ENCODE peak calls at places on chromosomes 12 and 14, in six cellular contexts. U, I, P, G, Z and F are unnamed samples.

GRCh38 chr12:53999596-54000104 is 311 bp upstream of the HOXC9 start:
- DNase-seq in I (no peak), Z (peak; percentile 88), P (peak; percentile 83), U (no peak), G (no peak), F (peak; percentile 78)

GRCh38 chr12:2490746-2491145 is 304.0 kb upstream of the FKBP4 start:
- DNase-seq in G (no peak), I (no peak), U (no peak), Z (no peak), P (no peak), F (no peak)

GRCh38 chr12:11863988-11864387 is 206.8 kb upstream of the BCL2L14 start:
- DNase-seq in G (no peak), U (no peak), P (no peak), I (no peak), Z (no peak), F (no peak)

GRCh38 chr12:8662592-8662991 is at the start of gene MFAP5:
- DNase-seq in Z (no peak), G (no peak), I (no peak), U (no peak), P (peak; percentile 18), F (peak; percentile 38)

GRCh38 chr12:132147423-132148367 is 3.4 kb downstream of the NOC4L start:
- DNase-seq in Z (no peak), I (no peak), G (no peak), U (no peak), P (no peak), F (no peak)

GRCh38 chr12:77213316-77213715 is 147.9 kb upstream of the E2F7 start:
- DNase-seq in Z (no peak), P (no peak), U (no peak), G (no peak), I (no peak), F (no peak)

GRCh38 chr12:92107621-92108131 is 38.0 kb downstream of the BTG1 start:
- DNase-seq in Z (peak; percentile 21), P (no peak), I (no peak), G (no peak), U (no peak), F (no peak)

GRCh38 chr12:44847888-44848770 is 28.0 kb downstream of the NELL2 start:
- DNase-seq in U (peak; percentile 27), P (no peak), Z (no peak), G (peak; percentile 83), I (peak; percentile 86), F (no peak)

GRCh38 chr12:60174914-60175313 is 579.1 kb downstream of the SLC16A7 start:
- DNase-seq in G (no peak), U (no peak), I (no peak), P (no peak), Z (no peak), F (no peak)

GRCh38 chr14:63972323-63972932 is 119.6 kb downstream of the SYNE2 start:
- DNase-seq in P (no peak), G (no peak), U (no peak), Z (no peak), I (no peak), F (no peak)

GRCh38 chr14:54489318-54489683 is 521 bp upstream of the GMFB start:
- DNase-seq in U (no peak), Z (no peak), P (no peak), I (no peak), G (no peak), F (no peak)

GRCh38 chr14:85532981-85533820 is 3.3 kb downstream of the FLRT2 start:
- DNase-seq in U (no peak), Z (peak; percentile 89), G (no peak), I (no peak), P (peak; percentile 90), F (peak; percentile 81)

GRCh38 chr14:69056389-69056788 is 77.3 kb upstream of the ACTN1 start:
- DNase-seq in I (peak; percentile 46), Z (peak; percentile 77), P (no peak), U (no peak), G (no peak), F (peak; percentile 46)

GRCh38 chr14:41899416-41899815 is 292.7 kb downstream of the LRFN5 start:
- DNase-seq in G (no peak), Z (peak; percentile 19), P (no peak), U (no peak), I (no peak), F (peak; percentile 35)

GRCh38 chr12:132282950-132283771 is 46.2 kb downstream of the GALNT9 start:
- DNase-seq in U (no peak), I (peak; percentile 69), P (no peak), Z (no peak), G (peak; percentile 70), F (no peak)

GRCh38 chr12:54398995-54399793 is 14.7 kb upstream of the ZNF385A start:
- DNase-seq in I (peak; percentile 84), Z (peak; percentile 87), G (peak; percentile 69), U (peak; percentile 90), P (peak; percentile 83), F (peak; percentile 84)

GRCh38 chr12:120847392-120848157 is 56.6 kb downstream of the SPPL3 start:
- DNase-seq in Z (no peak), P (peak; percentile 38), G (no peak), U (no peak), I (no peak), F (no peak)

GRCh38 chr12:12387521-12387920 is 30.6 kb downstream of the BORCS5 start:
- DNase-seq in U (no peak), I (no peak), Z (no peak), P (peak; percentile 60), G (no peak), F (peak; percentile 67)

GRCh38 chr14:36655963-36656768 is 5.5 kb upstream of the PAX9 start:
- DNase-seq in Z (peak; percentile 17), U (peak; percentile 37), P (no peak), G (peak; percentile 46), I (no peak), F (no peak)

GRCh38 chr12:118136559-118137003 is 657 bp downstream of the PEBP1 start:
- DNase-seq in P (peak; percentile 49), G (no peak), I (no peak), U (peak; percentile 34), Z (peak; percentile 50), F (peak; percentile 35)

GRCh38 chr12:76216585-76217472 is 131.4 kb downstream of the BBS10 start:
- DNase-seq in G (no peak), U (no peak), P (no peak), I (no peak), Z (no peak), F (no peak)

GRCh38 chr14:68690106-68690960 is 102.5 kb downstream of the ZFP36L1 start:
- DNase-seq in U (no peak), G (no peak), I (no peak), P (no peak), Z (no peak), F (no peak)

GRCh38 chr14:104360522-104360921 is 219.0 kb upstream of the C14orf180 start:
- DNase-seq in Z (no peak), U (no peak), G (no peak), I (no peak), P (no peak), F (no peak)

GRCh38 chr12:127241056-127241830 is 1025.7 kb upstream of the TMEM132C start:
- DNase-seq in P (peak; percentile 32), I (no peak), U (no peak), G (no peak), Z (no peak), F (no peak)

GRCh38 chr12:4032906-4033628 is 159.9 kb upstream of the PARP11 start:
- DNase-seq in Z (peak; percentile 33), P (peak; percentile 47), G (no peak), U (no peak), I (no peak), F (no peak)

GRCh38 chr14:20469890-20470858 is 968 bp downstream of the PNP start:
- DNase-seq in U (peak; percentile 50), G (no peak), P (peak; percentile 76), Z (peak; percentile 87), I (peak; percentile 30), F (peak; percentile 28)

GRCh38 chr14:105856676-105857222 is 330.4 kb downstream of the TMEM121 start:
- DNase-seq in Z (no peak), G (no peak), P (no peak), U (no peak), I (no peak), F (no peak)

GRCh38 chr12:28242129-28242887 is 52.1 kb downstream of the CCDC91 start:
- DNase-seq in U (no peak), G (no peak), Z (no peak), P (no peak), I (no peak), F (no peak)

GRCh38 chr12:120700863-120701262 is 9.4 kb upstream of the UNC119B start:
- DNase-seq in I (no peak), P (no peak), G (no peak), Z (no peak), U (no peak), F (no peak)

GRCh38 chr14:50399251-50400032 is 2.8 kb upstream of the CDKL1 start:
- DNase-seq in P (peak; percentile 52), I (no peak), G (no peak), U (no peak), Z (peak; percentile 54), F (peak; percentile 59)

GRCh38 chr12:9792185-9792900 is 31.6 kb upstream of the CD69 start:
- DNase-seq in U (no peak), G (no peak), Z (no peak), P (no peak), I (no peak), F (no peak)

GRCh38 chr12:82638324-82638723 is 48.4 kb upstream of the TMTC2 start:
- DNase-seq in Z (no peak), I (no peak), P (no peak), G (no peak), U (no peak), F (no peak)

GRCh38 chr14:50964683-50965390 is 20.6 kb upstream of the PYGL start:
- DNase-seq in P (peak; percentile 91), Z (peak; percentile 92), U (no peak), G (no peak), I (no peak), F (peak; percentile 96)